ENCODE peak calls at places on chromosomes 4 and X, in six cellular contexts. One of them, this sample, is unnamed.

GRCh38 chr4:140742838-140743193 is 13.4 kb downstream of the TBC1D9 start:
- DNase-seq in amygdala: no peak
- DNase-seq in brain microvascular endothelial cell: no peak
- DNase-seq in cerebellar cortex: no peak
- DNase-seq in NCI-H2081: no peak
- DNase-seq in C1 segment of cervical spinal cord: no peak
- DNase-seq in this sample: no peak

GRCh38 chr4:3311095-3311372 is 18.2 kb downstream of the RGS12 start:
- DNase-seq in amygdala: no peak
- DNase-seq in brain microvascular endothelial cell: no peak
- DNase-seq in cerebellar cortex: no peak
- DNase-seq in NCI-H2081: no peak
- DNase-seq in C1 segment of cervical spinal cord: no peak
- DNase-seq in this sample: no peak

GRCh38 chr4:36177946-36178345 is 66.4 kb downstream of the ARAP2 start:
- DNase-seq in amygdala: no peak
- DNase-seq in brain microvascular endothelial cell: no peak
- DNase-seq in cerebellar cortex: no peak
- DNase-seq in NCI-H2081: no peak
- DNase-seq in C1 segment of cervical spinal cord: no peak
- DNase-seq in this sample: no peak

GRCh38 chr4:31929676-31930075 is 1209.5 kb downstream of the PCDH7 start:
- DNase-seq in amygdala: no peak
- DNase-seq in brain microvascular endothelial cell: no peak
- DNase-seq in cerebellar cortex: no peak
- DNase-seq in NCI-H2081: no peak
- DNase-seq in C1 segment of cervical spinal cord: no peak
- DNase-seq in this sample: no peak

GRCh38 chrX:74277846-74278245 is 26.1 kb upstream of the ZCCHC13 start:
- DNase-seq in amygdala: no peak
- DNase-seq in brain microvascular endothelial cell: no peak
- DNase-seq in cerebellar cortex: no peak
- DNase-seq in NCI-H2081: no peak
- DNase-seq in C1 segment of cervical spinal cord: no peak
- DNase-seq in this sample: no peak

GRCh38 chr4:53902786-53903185 is 161.6 kb downstream of the CHIC2 start:
- DNase-seq in amygdala: no peak
- DNase-seq in brain microvascular endothelial cell: no peak
- DNase-seq in cerebellar cortex: no peak
- DNase-seq in NCI-H2081: no peak
- DNase-seq in C1 segment of cervical spinal cord: no peak
- DNase-seq in this sample: no peak

GRCh38 chr4:141905751-141906150 is 269.4 kb downstream of the IL15 start:
- DNase-seq in amygdala: no peak
- DNase-seq in brain microvascular endothelial cell: no peak
- DNase-seq in cerebellar cortex: no peak
- DNase-seq in NCI-H2081: no peak
- DNase-seq in C1 segment of cervical spinal cord: no peak
- DNase-seq in this sample: no peak

GRCh38 chr4:168634276-168634802 is 137.5 kb downstream of the PALLD start:
- DNase-seq in amygdala: no peak
- DNase-seq in brain microvascular endothelial cell: peak; percentile 97
- DNase-seq in cerebellar cortex: no peak
- DNase-seq in NCI-H2081: no peak
- DNase-seq in C1 segment of cervical spinal cord: no peak
- DNase-seq in this sample: no peak

GRCh38 chr4:189838821-189839497 is 101.7 kb upstream of the FRG1 start:
- DNase-seq in amygdala: no peak
- DNase-seq in brain microvascular endothelial cell: no peak
- DNase-seq in cerebellar cortex: no peak
- DNase-seq in NCI-H2081: no peak
- DNase-seq in C1 segment of cervical spinal cord: no peak
- DNase-seq in this sample: no peak

GRCh38 chr4:80840396-80840795 is 190.1 kb upstream of the BMP3 start:
- DNase-seq in amygdala: no peak
- DNase-seq in brain microvascular endothelial cell: no peak
- DNase-seq in cerebellar cortex: no peak
- DNase-seq in NCI-H2081: no peak
- DNase-seq in C1 segment of cervical spinal cord: no peak
- DNase-seq in this sample: no peak

GRCh38 chrX:78769356-78769755 is 21.8 kb downstream of the LPAR4 start:
- DNase-seq in amygdala: no peak
- DNase-seq in brain microvascular endothelial cell: no peak
- DNase-seq in cerebellar cortex: no peak
- DNase-seq in NCI-H2081: no peak
- DNase-seq in C1 segment of cervical spinal cord: no peak
- DNase-seq in this sample: no peak

GRCh38 chr4:105990933-105991332 is 95.7 kb downstream of the NPNT start:
- DNase-seq in amygdala: no peak
- DNase-seq in brain microvascular endothelial cell: peak; percentile 65
- DNase-seq in cerebellar cortex: peak; percentile 95
- DNase-seq in NCI-H2081: peak; percentile 3
- DNase-seq in C1 segment of cervical spinal cord: no peak
- DNase-seq in this sample: peak; percentile 5

GRCh38 chr4:140222175-140222574 is 68.2 kb upstream of the MAML3 start:
- DNase-seq in amygdala: no peak
- DNase-seq in brain microvascular endothelial cell: peak; percentile 65
- DNase-seq in cerebellar cortex: no peak
- DNase-seq in NCI-H2081: no peak
- DNase-seq in C1 segment of cervical spinal cord: no peak
- DNase-seq in this sample: no peak

GRCh38 chr4:30068234-30068633 is 651.9 kb upstream of the PCDH7 start:
- DNase-seq in amygdala: no peak
- DNase-seq in brain microvascular endothelial cell: no peak
- DNase-seq in cerebellar cortex: no peak
- DNase-seq in NCI-H2081: peak; percentile 29
- DNase-seq in C1 segment of cervical spinal cord: no peak
- DNase-seq in this sample: no peak

GRCh38 chr4:40931238-40931637 is 181.5 kb downstream of the NSUN7 start:
- DNase-seq in amygdala: no peak
- DNase-seq in brain microvascular endothelial cell: no peak
- DNase-seq in cerebellar cortex: no peak
- DNase-seq in NCI-H2081: no peak
- DNase-seq in C1 segment of cervical spinal cord: no peak
- DNase-seq in this sample: no peak

GRCh38 chr4:151810476-151810875 is 49.7 kb upstream of the GATB start:
- DNase-seq in amygdala: no peak
- DNase-seq in brain microvascular endothelial cell: no peak
- DNase-seq in cerebellar cortex: peak; percentile 50
- DNase-seq in NCI-H2081: no peak
- DNase-seq in C1 segment of cervical spinal cord: no peak
- DNase-seq in this sample: no peak

GRCh38 chr4:23789765-23790164 is 100.1 kb downstream of the PPARGC1A start:
- DNase-seq in amygdala: no peak
- DNase-seq in brain microvascular endothelial cell: peak; percentile 43
- DNase-seq in cerebellar cortex: no peak
- DNase-seq in NCI-H2081: no peak
- DNase-seq in C1 segment of cervical spinal cord: no peak
- DNase-seq in this sample: no peak

GRCh38 chr4:174561556-174561955 is 39.3 kb upstream of the HPGD start:
- DNase-seq in amygdala: no peak
- DNase-seq in brain microvascular endothelial cell: no peak
- DNase-seq in cerebellar cortex: no peak
- DNase-seq in NCI-H2081: no peak
- DNase-seq in C1 segment of cervical spinal cord: no peak
- DNase-seq in this sample: no peak

GRCh38 chr4:37625499-37625898 is 60.7 kb downstream of the RELL1 start:
- DNase-seq in amygdala: no peak
- DNase-seq in brain microvascular endothelial cell: no peak
- DNase-seq in cerebellar cortex: no peak
- DNase-seq in NCI-H2081: no peak
- DNase-seq in C1 segment of cervical spinal cord: no peak
- DNase-seq in this sample: no peak

GRCh38 chr4:147843162-147843561 is 111.3 kb downstream of the ARHGAP10 start:
- DNase-seq in amygdala: no peak
- DNase-seq in brain microvascular endothelial cell: no peak
- DNase-seq in cerebellar cortex: no peak
- DNase-seq in NCI-H2081: peak; percentile 1
- DNase-seq in C1 segment of cervical spinal cord: no peak
- DNase-seq in this sample: no peak

GRCh38 chrX:149286940-149287349 is 218.2 kb downstream of the IDS start:
- DNase-seq in amygdala: peak; percentile 1
- DNase-seq in brain microvascular endothelial cell: peak; percentile 36
- DNase-seq in cerebellar cortex: peak; percentile 55
- DNase-seq in NCI-H2081: peak; percentile 15
- DNase-seq in C1 segment of cervical spinal cord: peak; percentile 2
- DNase-seq in this sample: peak; percentile 5

GRCh38 chrX:118418811-118419251 is 72.9 kb downstream of the WDR44 start:
- DNase-seq in amygdala: no peak
- DNase-seq in brain microvascular endothelial cell: no peak
- DNase-seq in cerebellar cortex: no peak
- DNase-seq in NCI-H2081: no peak
- DNase-seq in C1 segment of cervical spinal cord: no peak
- DNase-seq in this sample: no peak

GRCh38 chr4:24322986-24323385 is 261.4 kb downstream of the DHX15 start:
- DNase-seq in amygdala: no peak
- DNase-seq in brain microvascular endothelial cell: no peak
- DNase-seq in cerebellar cortex: no peak
- DNase-seq in NCI-H2081: no peak
- DNase-seq in C1 segment of cervical spinal cord: no peak
- DNase-seq in this sample: no peak

GRCh38 chrX:70254909-70255308 is 5.1 kb downstream of the P2RY4 start:
- DNase-seq in amygdala: no peak
- DNase-seq in brain microvascular endothelial cell: no peak
- DNase-seq in cerebellar cortex: no peak
- DNase-seq in NCI-H2081: no peak
- DNase-seq in C1 segment of cervical spinal cord: no peak
- DNase-seq in this sample: no peak

GRCh38 chr4:48271048-48271452 is 1.4 kb upstream of the TEC start:
- DNase-seq in amygdala: no peak
- DNase-seq in brain microvascular endothelial cell: no peak
- DNase-seq in cerebellar cortex: no peak
- DNase-seq in NCI-H2081: no peak
- DNase-seq in C1 segment of cervical spinal cord: no peak
- DNase-seq in this sample: no peak

GRCh38 chrX:151538190-151539122 is 25.0 kb upstream of the PASD1 start:
- DNase-seq in amygdala: no peak
- DNase-seq in brain microvascular endothelial cell: no peak
- DNase-seq in cerebellar cortex: no peak
- DNase-seq in NCI-H2081: no peak
- DNase-seq in C1 segment of cervical spinal cord: no peak
- DNase-seq in this sample: no peak

GRCh38 chr4:82629238-82630000 is 67.6 kb upstream of the TMEM150C start:
- DNase-seq in amygdala: no peak
- DNase-seq in brain microvascular endothelial cell: no peak
- DNase-seq in cerebellar cortex: no peak
- DNase-seq in NCI-H2081: no peak
- DNase-seq in C1 segment of cervical spinal cord: peak; percentile 9
- DNase-seq in this sample: peak; percentile 17

This sample was measured in nucleus accumbens.